ENCODE peak calls at places on chromosomes 16 and 17, in four cellular contexts. V, Y, W and B are unnamed samples.

GRCh38 chr17:29699283-29699682 is 76.6 kb upstream of the CORO6 start:
- DNase-seq in W (no peak), V (no peak), Y (no peak), B (no peak)

GRCh38 chr16:15434425-15435215 is at the start of gene BMERB1:
- DNase-seq in V (no peak), W (peak), Y (peak), B (no peak)

GRCh38 chr17:72751746-72752145 is 340.7 kb downstream of the SLC39A11 start:
- DNase-seq in V (no peak), Y (no peak), W (no peak), B (no peak)

GRCh38 chr16:89407282-89407924 is 83.0 kb downstream of the ANKRD11 start:
- DNase-seq in W (no peak), V (no peak), Y (no peak), B (no peak)

GRCh38 chr17:27624555-27624954 is 6.4 kb upstream of the LGALS9 start:
- DNase-seq in Y (no peak), W (no peak), V (no peak), B (no peak)

GRCh38 chr16:48101069-48101674 is 54.6 kb downstream of the ABCC12 start:
- DNase-seq in V (no peak), W (no peak), Y (no peak), B (no peak)

GRCh38 chr16:24255446-24256352 is at the start of gene CACNG3:
- DNase-seq in V (no peak), W (no peak), Y (no peak), B (peak)

GRCh38 chr17:28384281-28385036 is 13.0 kb downstream of the SARM1 start:
- DNase-seq in W (no peak), V (peak), Y (no peak), B (no peak)

GRCh38 chr17:7238418-7239090 is 703 bp downstream of the PHF23 start:
- DNase-seq in W (no peak), Y (peak), V (no peak), B (peak)

GRCh38 chr17:8935194-8935593 is 30.3 kb downstream of the PIK3R5 start:
- DNase-seq in V (no peak), Y (no peak), W (no peak), B (no peak)

GRCh38 chr16:85327731-85328664 is 215.7 kb upstream of the CIBAR2 start:
- DNase-seq in W (no peak), V (no peak), Y (no peak), B (no peak)

GRCh38 chr17:31915456-31916100 is 14.1 kb upstream of the UTP6 start:
- DNase-seq in Y (no peak), W (no peak), V (no peak), B (no peak)

GRCh38 chr17:74240637-74241036 is 27.3 kb downstream of the TTYH2 start:
- DNase-seq in W (no peak), Y (no peak), V (no peak), B (no peak)

GRCh38 chr17:41678411-41678906 is 10.2 kb upstream of the EIF1 start:
- DNase-seq in V (peak), Y (no peak), W (no peak), B (no peak)

GRCh38 chr16:55478827-55479559 is at the start of gene MMP2:
- DNase-seq in V (no peak), Y (peak), W (peak), B (no peak)

GRCh38 chr16:55482056-55482455 is 3.1 kb downstream of the MMP2 start:
- DNase-seq in W (no peak), Y (no peak), V (no peak), B (no peak)

GRCh38 chr16:55479560-55480197 is 681 bp downstream of the MMP2 start:
- DNase-seq in V (no peak), W (no peak), Y (no peak), B (no peak)

GRCh38 chr16:55476625-55477533 is 2.1 kb upstream of the MMP2 start:
- DNase-seq in W (no peak), V (no peak), Y (peak), B (no peak)

DNA sequence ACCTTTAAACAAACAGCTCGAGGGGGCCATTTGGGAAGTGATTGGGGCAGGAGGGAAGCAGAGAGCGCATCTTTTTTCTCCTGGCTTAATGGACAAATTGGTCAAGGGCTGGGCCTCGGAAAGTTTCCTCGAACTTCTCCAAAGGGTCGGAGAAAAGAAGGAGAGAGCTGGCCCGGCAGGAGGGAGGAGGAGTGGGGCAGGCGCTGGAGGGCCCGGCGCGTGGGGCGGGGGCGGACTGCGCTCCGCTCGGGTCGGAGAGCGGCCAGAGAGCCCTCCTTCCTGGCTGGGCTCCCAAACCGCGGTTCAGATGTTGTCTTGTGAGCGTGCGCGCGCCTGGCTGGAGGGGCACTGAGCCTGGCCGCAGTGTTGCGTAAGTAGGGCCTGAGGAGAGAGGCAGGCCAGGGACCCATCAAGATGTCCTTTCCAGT is 1.2 kb downstream of the MMP2 start:
- DNase-seq in Y (peak), W (peak), V (no peak), B (no peak)
- H3K27ac ChIP-seq in Y (peak), W (peak), V (no peak), B (no peak)

GRCh38 chr17:50689956-50690886 is 17.5 kb downstream of the ANKRD40 start:
- DNase-seq in Y (no peak), V (no peak), W (no peak), B (no peak)
- H3K27ac ChIP-seq in Y (no peak), V (peak), W (no peak), B (no peak)

GRCh38 chr16:3591436-3591803 is 14.2 kb upstream of the NLRC3 start:
- DNase-seq in V (no peak), Y (no peak), W (no peak), B (no peak)
- H3K27ac ChIP-seq in V (no peak), Y (no peak), W (no peak), B (no peak)

GRCh38 chr16:8851761-8852403 is 16.9 kb downstream of the CARHSP1 start:
- DNase-seq in W (no peak), Y (no peak), V (no peak), B (no peak)
- H3K27ac ChIP-seq in W (no peak), Y (no peak), V (no peak), B (no peak)

GRCh38 chr17:81057777-81058176 is 22.8 kb downstream of the BAIAP2 start:
- DNase-seq in V (no peak), W (no peak), Y (no peak), B (no peak)
- H3K27ac ChIP-seq in V (peak), W (peak), Y (peak), B (no peak)

DNA sequence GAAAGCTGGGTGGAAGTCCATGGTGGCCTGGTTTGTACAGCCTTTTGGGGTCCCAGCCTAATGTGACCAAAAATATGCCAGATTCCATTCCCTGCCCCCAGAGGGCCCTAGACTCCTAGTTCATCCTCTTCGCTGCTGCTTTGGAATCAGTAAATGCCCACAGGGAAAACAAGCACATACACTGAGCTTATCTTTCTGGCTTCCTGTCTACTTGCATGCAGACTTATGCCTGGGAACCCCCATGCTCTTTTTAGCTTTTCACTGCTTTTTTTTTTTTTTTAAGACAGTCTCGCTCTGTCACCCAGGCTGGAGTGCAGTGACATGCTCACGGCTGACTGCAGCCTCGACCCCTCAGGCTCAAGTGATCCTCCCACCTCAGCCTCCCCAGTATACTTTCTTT is 6.2 kb upstream of the CD300LG start:
- DNase-seq in W (no peak), V (peak), Y (no peak), B (no peak)
- H3K27ac ChIP-seq in W (no peak), V (peak), Y (no peak), B (no peak)

GRCh38 chr16:86836503-86837125 is 258.3 kb downstream of the FOXL1 start:
- DNase-seq in W (no peak), V (no peak), Y (no peak), B (no peak)
- H3K27ac ChIP-seq in W (no peak), V (no peak), Y (no peak), B (no peak)

DNA sequence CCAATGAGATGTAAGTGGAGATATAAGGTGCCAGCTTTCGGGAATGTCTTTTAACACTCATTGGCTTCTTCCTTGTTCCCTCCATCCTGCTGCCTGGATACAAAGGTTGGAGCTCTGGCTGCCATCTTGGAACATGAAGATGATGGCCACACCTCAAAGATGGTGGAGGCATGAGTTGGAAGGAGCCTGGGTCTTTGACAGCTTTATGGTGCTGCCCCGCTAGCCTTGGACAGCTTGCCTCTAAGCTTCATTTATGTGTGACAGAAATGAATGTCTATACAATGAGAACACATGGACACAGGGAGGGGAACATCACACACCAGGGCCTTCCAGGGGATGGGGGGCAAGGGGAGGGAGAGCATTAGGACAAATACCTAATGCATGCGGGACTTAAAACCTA is 13.6 kb downstream of the GP2 start:
- DNase-seq in V (no peak), W (no peak), Y (no peak), B (no peak)
- H3K27ac ChIP-seq in V (no peak), W (no peak), Y (no peak), B (no peak)